ENCODE peak calls at places on chromosomes 12 and 14, in six cellular contexts. G, H, K, O, U and W are unnamed samples.

GRCh38 chr14:96135285-96135684 is 69.4 kb upstream of the BDKRB2 start:
- DNase-seq in G (peak; percentile 48), H (no peak), K (no peak), O (no peak), U (no peak), W (no peak)

GRCh38 chr12:108759914-108760313 is 28.6 kb upstream of the CORO1C start:
- DNase-seq in G (no peak), H (no peak), K (no peak), O (no peak), U (no peak), W (no peak)

GRCh38 chr12:9660046-9660445 is 9.5 kb upstream of the CLEC2D start:
- DNase-seq in G (no peak), H (no peak), K (no peak), O (no peak), U (no peak), W (no peak)

GRCh38 chr12:15966426-15966825 is 55.3 kb downstream of the DERA start:
- DNase-seq in G (no peak), H (no peak), K (no peak), O (no peak), U (no peak), W (no peak)

GRCh38 chr12:107477946-107478610 is 207.5 kb upstream of the PWP1 start:
- DNase-seq in G (no peak), H (no peak), K (no peak), O (no peak), U (no peak), W (no peak)

GRCh38 chr14:23437142-23438129 is 2.0 kb upstream of the MYH7 start:
- DNase-seq in G (no peak), H (no peak), K (no peak), O (no peak), U (no peak), W (no peak)

GRCh38 chr14:104989236-104989950 is 3.8 kb downstream of the CLBA1 start:
- DNase-seq in G (no peak), H (no peak), K (no peak), O (no peak), U (no peak), W (no peak)

GRCh38 chr14:85762523-85762922 is 232.6 kb downstream of the FLRT2 start:
- DNase-seq in G (no peak), H (no peak), K (no peak), O (no peak), U (no peak), W (no peak)

GRCh38 chr12:130879212-130879686 is 7.4 kb downstream of the RAN start:
- DNase-seq in G (no peak), H (no peak), K (no peak), O (no peak), U (no peak), W (no peak)

GRCh38 chr12:104273503-104273902 is 30.0 kb upstream of the EID3 start:
- DNase-seq in G (no peak), H (no peak), K (no peak), O (no peak), U (no peak), W (no peak)

GRCh38 chr14:71885301-71885700 is 46.9 kb upstream of the RGS6 start:
- DNase-seq in G (no peak), H (no peak), K (no peak), O (no peak), U (no peak), W (no peak)

GRCh38 chr14:55446127-55446736 is 5.8 kb upstream of the TBPL2 start:
- DNase-seq in G (peak; percentile 48), H (peak; percentile 47), K (peak; percentile 93), O (peak; percentile 36), U (no peak), W (peak; percentile 34)

GRCh38 chr12:64825143-64826011 is 930 bp downstream of the TBC1D30 start:
- DNase-seq in G (no peak), H (no peak), K (no peak), O (no peak), U (no peak), W (no peak)

GRCh38 chr14:71240866-71241520 is 333.7 kb downstream of the PCNX1 start:
- DNase-seq in G (no peak), H (no peak), K (no peak), O (no peak), U (no peak), W (no peak)

GRCh38 chr12:125280482-125281377 is 215.5 kb downstream of the AACS start:
- DNase-seq in G (no peak), H (no peak), K (no peak), O (no peak), U (peak; percentile 74), W (no peak)